ENCODE peak calls at places on chromosomes 3 and 15, in six cellular contexts. D is GM23338, S is sigmoid colon, N is GM23248, B is heart right ventricle, U is brain microvascular endothelial cell. G is an unnamed sample.

GRCh38 chr15:57251308-57251707 is 125.0 kb upstream of the CGNL1 start:
- DNase-seq in D (peak; percentile 55), B (no peak), N (peak; percentile 47), S (no peak), U (no peak), G (no peak)

GRCh38 chr15:63668601-63669000 is 71.4 kb downstream of the FBXL22 start:
- DNase-seq in S (no peak), N (no peak), D (no peak), U (no peak), B (no peak), G (no peak)

GRCh38 chr15:64205202-64205601 is 42.4 kb upstream of the PPIB start:
- DNase-seq in B (no peak), U (no peak), S (no peak), D (no peak), N (no peak), G (no peak)

GRCh38 chr15:60829416-60829815 is 350.5 kb upstream of the ICE2 start:
- DNase-seq in U (no peak), N (peak; percentile 96), D (no peak), S (no peak), B (no peak), G (no peak)

GRCh38 chr15:78390823-78391222 is 47.2 kb upstream of the IREB2 start:
- DNase-seq in S (no peak), N (peak; percentile 63), D (no peak), B (no peak), U (no peak), G (no peak)

GRCh38 chr3:58052373-58053273 is 44.4 kb downstream of the FLNB start:
- DNase-seq in B (peak; percentile 62), U (peak; percentile 98), N (peak; percentile 97), D (no peak), S (peak; percentile 94), G (peak; percentile 84)

GRCh38 chr3:155019576-155019975 is 60.5 kb upstream of the MME start:
- DNase-seq in S (no peak), N (peak; percentile 67), U (no peak), B (no peak), D (no peak), G (no peak)

GRCh38 chr3:127671523-127672428 is 976 bp upstream of the ABTB1 start:
- DNase-seq in B (no peak), N (peak; percentile 53), U (no peak), S (peak; percentile 69), D (peak; percentile 32), G (peak; percentile 16)

GRCh38 chr15:71048913-71049675 is 66.2 kb upstream of the THSD4 start:
- DNase-seq in N (peak; percentile 94), D (no peak), U (peak; percentile 91), B (no peak), S (no peak), G (no peak)

GRCh38 chr3:24012589-24013257 is 67.6 kb downstream of the NR1D2 start:
- DNase-seq in N (no peak), D (no peak), B (no peak), S (no peak), U (no peak), G (no peak)

GRCh38 chr3:158354713-158355112 is 216.3 kb upstream of the MLF1 start:
- DNase-seq in U (no peak), B (no peak), N (no peak), D (no peak), S (no peak), G (no peak)

GRCh38 chr15:70244978-70245542 is 147.3 kb upstream of the TLE3 start:
- DNase-seq in U (no peak), S (peak; percentile 36), N (no peak), B (no peak), D (no peak), G (no peak)

GRCh38 chr3:62493116-62493801 is 119.9 kb upstream of the FEZF2 start:
- DNase-seq in U (no peak), S (no peak), B (no peak), D (peak; percentile 52), N (peak; percentile 3), G (no peak)

GRCh38 chr3:107209302-107210060 is 167.8 kb upstream of the CCDC54 start:
- DNase-seq in U (no peak), D (no peak), N (no peak), B (no peak), S (no peak), G (no peak)

GRCh38 chr3:39154323-39155021 is 1.1 kb upstream of the CSRNP1 start:
- DNase-seq in N (peak; percentile 45), B (no peak), D (peak; percentile 97), U (no peak), S (peak; percentile 79), G (no peak)

GRCh38 chr3:126459111-126459762 is 16.5 kb downstream of the ZXDC start:
- DNase-seq in D (no peak), B (no peak), N (no peak), S (no peak), U (no peak), G (no peak)

GRCh38 chr3:28504945-28505344 is 156.3 kb upstream of the AZI2 start:
- DNase-seq in B (no peak), N (no peak), U (no peak), S (no peak), D (peak; percentile 31), G (no peak)

GRCh38 chr15:40959331-40960141 is 6.3 kb downstream of the CHAC1 start:
- DNase-seq in B (no peak), N (no peak), S (peak; percentile 60), U (no peak), D (peak; percentile 64), G (peak; percentile 12)

GRCh38 chr3:171565671-171566070 is 105.5 kb upstream of the TNIK start:
- DNase-seq in N (peak; percentile 53), S (no peak), D (no peak), B (no peak), U (peak; percentile 13), G (no peak)

GRCh38 chr3:123194552-123194951 is 7.2 kb upstream of the SEC22A start:
- DNase-seq in N (no peak), S (no peak), U (peak; percentile 17), D (peak; percentile 89), B (peak; percentile 15), G (peak; percentile 16)

GRCh38 chr3:69511361-69511760 is 125.5 kb upstream of the FRMD4B start:
- DNase-seq in D (no peak), B (no peak), S (no peak), U (no peak), N (no peak), G (no peak)

GRCh38 chr3:9435320-9435719 is 37.9 kb downstream of the SETD5 start:
- DNase-seq in B (no peak), D (no peak), S (no peak), U (no peak), N (no peak), G (no peak)
- H3K36me3 ChIP-seq in B (no peaks in the 10 kb centered on the region), D (peaks cover 91% of the 10 kb centered on the region), S (peaks cover 59% of the 10 kb centered on the region), U (peaks cover 86% of the 10 kb centered on the region), N (peaks cover 82% of the 10 kb centered on the region), G (peaks cover 100% of the 10 kb centered on the region)

GRCh38 chr15:50192164-50192563 is 10.2 kb downstream of the SLC27A2 start:
- DNase-seq in S (no peak), N (no peak), D (no peak), B (no peak), U (no peak), G (no peak)
- H3K36me3 ChIP-seq in S (no peaks in the 10 kb centered on the region), N (no peaks in the 10 kb centered on the region), D (no peaks in the 10 kb centered on the region), B (no peaks in the 10 kb centered on the region), U (no peaks in the 10 kb centered on the region), G (no peaks in the 10 kb centered on the region)

GRCh38 chr3:134027631-134028030 is 2.1 kb downstream of the SLCO2A1 start:
- DNase-seq in B (no peak), D (no peak), S (no peak), U (no peak), N (no peak), G (no peak)
- H3K36me3 ChIP-seq in B (no peaks in the 10 kb centered on the region), D (no peaks in the 10 kb centered on the region), S (no peaks in the 10 kb centered on the region), U (no peaks in the 10 kb centered on the region), N (no peaks in the 10 kb centered on the region), G (no peaks in the 10 kb centered on the region)

GRCh38 chr3:111928613-111929012 is 50.2 kb upstream of the ABHD10 start:
- DNase-seq in D (no peak), N (no peak), S (no peak), U (no peak), B (no peak), G (no peak)

GRCh38 chr3:111924283-111924682 is 54.5 kb upstream of the ABHD10 start:
- DNase-seq in U (no peak), N (no peak), D (no peak), S (peak; percentile 93), B (peak; percentile 56), G (peak; percentile 73)

GRCh38 chr3:111923821-111924220 is 55.0 kb upstream of the ABHD10 start:
- DNase-seq in S (no peak), B (no peak), D (no peak), U (no peak), N (peak; percentile 28), G (no peak)

GRCh38 chr3:111923095-111923771 is 55.6 kb upstream of the ABHD10 start:
- DNase-seq in B (no peak), N (no peak), S (no peak), U (no peak), D (no peak), G (no peak)

DNA sequence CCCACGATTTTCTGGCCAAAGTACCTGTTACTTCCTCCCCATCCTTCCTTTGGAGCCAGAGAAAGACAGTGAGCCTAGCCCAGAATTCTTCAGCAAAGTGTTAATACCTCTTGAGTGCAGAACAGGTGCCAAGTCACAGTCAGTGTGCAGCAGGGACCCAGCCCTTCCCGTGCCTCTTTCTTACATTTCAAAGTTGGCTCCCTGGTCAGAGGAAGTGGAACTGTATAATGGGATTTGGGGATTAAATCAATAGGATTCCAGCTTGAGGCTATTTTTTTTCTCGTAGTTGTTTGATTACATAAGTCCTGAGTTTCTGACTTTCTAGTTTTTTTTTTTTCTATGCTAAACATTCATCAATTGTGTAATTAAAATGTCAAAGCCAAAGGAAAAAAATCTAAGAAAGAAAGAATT is 52.6 kb upstream of the ABHD10 start:
- DNase-seq in B (no peak), S (no peak), D (no peak), U (no peak), N (no peak), G (no peak)
- H3K36me3 ChIP-seq in B (no peaks in the 10 kb centered on the region), S (no peaks in the 10 kb centered on the region), D (no peaks in the 10 kb centered on the region), U (peaks cover 34% of the 10 kb centered on the region), N (peaks cover 21% of the 10 kb centered on the region), G (peaks cover 51% of the 10 kb centered on the region)

G was measured in heart left ventricle.